ENCODE peak calls at places on chromosomes 7 and 10, in nine cellular contexts. S, O, P, B, Y, V, C, D and T are unnamed samples.

GRCh38 chr7:112112822-112113255 is 93.4 kb downstream of the DOCK4 start:
- DNase-seq in O (no peak), S (peak; percentile 86), V (no peak), Y (peak; percentile 42), C (no peak), D (peak; percentile 34), P (peak; percentile 67), B (peak; percentile 78), T (no peak)

GRCh38 chr10:115851689-115852088 is 421.3 kb downstream of the GFRA1 start:
- DNase-seq in Y (no peak), B (no peak), D (no peak), V (no peak), C (no peak), P (no peak), S (no peak), O (no peak), T (no peak)

GRCh38 chr7:100686822-100687211 is 7.2 kb downstream of the GIGYF1 start:
- DNase-seq in D (no peak), O (no peak), C (no peak), Y (no peak), V (no peak), P (no peak), B (no peak), S (no peak), T (no peak)

GRCh38 chr10:97411411-97411810 is 10.3 kb upstream of the RRP12 start:
- DNase-seq in B (no peak), D (peak; percentile 46), S (no peak), O (no peak), P (no peak), Y (peak; percentile 72), C (no peak), V (no peak), T (no peak)

GRCh38 chr7:139494835-139495568 is 11.5 kb upstream of the KLRG2 start:
- DNase-seq in C (no peak), S (no peak), B (no peak), V (no peak), D (no peak), Y (no peak), P (no peak), O (no peak), T (no peak)

GRCh38 chr10:61935085-61935484 is 33.6 kb downstream of the ARID5B start:
- DNase-seq in D (no peak), B (no peak), O (no peak), Y (no peak), S (no peak), P (no peak), C (no peak), V (no peak), T (no peak)

GRCh38 chr10:61059636-61060035 is 115.7 kb upstream of the RHOBTB1 start:
- DNase-seq in C (no peak), V (no peak), D (no peak), O (no peak), S (no peak), P (no peak), B (no peak), Y (no peak), T (no peak)

GRCh38 chr10:77602913-77603528 is 34.6 kb downstream of the KCNMA1 start:
- DNase-seq in O (no peak), S (peak; percentile 33), V (no peak), C (no peak), D (no peak), B (no peak), P (no peak), Y (no peak), T (no peak)

GRCh38 chr7:30899066-30899465 is 12.6 kb upstream of the AQP1 start:
- DNase-seq in S (no peak), Y (no peak), V (no peak), D (no peak), C (no peak), O (no peak), B (no peak), P (no peak), T (no peak)

GRCh38 chr7:121505021-121505420 is 108.9 kb upstream of the FAM3C start:
- DNase-seq in P (no peak), S (peak; percentile 49), O (no peak), C (peak; percentile 10), Y (peak; percentile 74), D (peak; percentile 79), B (no peak), V (no peak), T (peak; percentile 35)

GRCh38 chr10:99836711-99837110 is 54.3 kb downstream of the ABCC2 start:
- DNase-seq in Y (no peak), B (no peak), P (no peak), C (no peak), D (no peak), V (no peak), O (no peak), S (no peak), T (no peak)

DNA sequence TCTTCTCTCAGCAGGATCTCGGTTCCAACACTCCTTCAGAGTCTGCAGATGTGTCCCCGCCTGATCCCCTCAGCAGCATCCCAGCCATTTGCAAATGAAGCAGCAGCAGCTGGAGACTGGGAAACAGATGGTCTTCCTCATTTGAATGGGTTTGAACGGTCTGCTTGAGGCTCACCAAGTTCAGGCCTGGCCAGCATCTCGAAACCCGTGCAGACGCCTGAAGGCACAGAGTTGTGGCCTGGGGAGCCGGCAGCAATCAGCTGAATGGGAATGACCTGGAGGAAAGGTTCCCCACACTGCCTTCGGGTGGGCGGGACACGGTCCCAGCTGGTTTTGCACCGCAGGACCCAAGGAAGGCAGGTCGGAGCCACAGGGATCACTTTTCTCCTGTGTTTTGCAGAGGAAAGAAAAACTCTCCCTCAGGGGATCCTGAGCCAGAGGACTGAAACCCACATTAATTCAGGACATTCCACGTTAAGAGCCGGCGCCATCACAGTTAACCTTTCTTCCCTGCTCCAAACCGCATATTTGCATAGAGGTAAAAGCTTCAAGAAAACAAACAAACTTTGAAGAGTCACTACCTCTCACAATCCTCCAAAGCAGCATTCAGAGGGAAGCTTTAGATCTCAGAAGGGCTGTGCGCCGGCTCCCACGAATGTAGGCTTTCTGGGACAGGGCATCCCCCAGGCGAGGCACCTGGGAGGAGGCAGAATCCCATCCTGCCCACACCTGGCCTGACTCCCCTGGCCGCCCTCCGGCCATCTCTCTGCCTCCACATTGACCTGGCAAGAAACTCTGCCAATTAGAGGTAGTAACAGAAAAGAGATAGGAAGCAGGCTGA is 17.7 kb downstream of the FGFR2 start:
- DNase-seq in S (no peak), B (peak; percentile 29), C (no peak), P (no peak), D (peak; percentile 43), Y (no peak), O (no peak), V (peak; percentile 18), T (no peak)
- H3K9me3 ChIP-seq in S (no peaks in the 10 kb centered on the region), B (no peaks in the 10 kb centered on the region), C (no peaks in the 10 kb centered on the region), P (no peaks in the 10 kb centered on the region), D (no peaks in the 10 kb centered on the region), Y (no peaks in the 10 kb centered on the region), O (no peaks in the 10 kb centered on the region), V (no peaks in the 10 kb centered on the region), T (no peaks in the 10 kb centered on the region)

GRCh38 chr7:106344206-106344605 is 59.4 kb upstream of the NAMPT start:
- DNase-seq in S (no peak), C (no peak), B (no peak), O (no peak), P (no peak), Y (no peak), D (no peak), V (no peak), T (no peak)

GRCh38 chr7:106346167-106346677 is 61.4 kb upstream of the NAMPT start:
- DNase-seq in D (peak; percentile 46), S (no peak), V (no peak), P (no peak), Y (peak; percentile 7), C (no peak), B (no peak), O (no peak), T (no peak)

GRCh38 chr7:106345421-106346166 is 60.8 kb upstream of the NAMPT start:
- DNase-seq in D (peak; percentile 52), B (no peak), Y (peak; percentile 58), V (no peak), C (no peak), S (peak; percentile 45), O (no peak), P (no peak), T (no peak)

GRCh38 chr7:106346678-106347217 is 62.0 kb upstream of the NAMPT start:
- DNase-seq in S (peak; percentile 97), C (peak; percentile 75), P (no peak), O (no peak), Y (peak; percentile 95), B (peak; percentile 94), D (peak; percentile 95), V (peak; percentile 31), T (no peak)

GRCh38 chr7:106344861-106345260 is 60.1 kb upstream of the NAMPT start:
- DNase-seq in Y (peak; percentile 53), B (no peak), S (no peak), V (no peak), C (no peak), D (peak; percentile 40), P (no peak), O (no peak), T (no peak)
- H3K9me3 ChIP-seq in Y (no peaks in the 10 kb centered on the region), B (peaks cover 11% of the 10 kb centered on the region), S (no peaks in the 10 kb centered on the region), V (peaks cover 23% of the 10 kb centered on the region), C (peaks cover 61% of the 10 kb centered on the region), D (peaks cover 5% of the 10 kb centered on the region), P (no peaks in the 10 kb centered on the region), O (peaks cover 13% of the 10 kb centered on the region), T (peaks cover 8% of the 10 kb centered on the region)

GRCh38 chr10:36885746-36886145 is 239.7 kb upstream of the ANKRD30A start:
- DNase-seq in P (no peak), Y (no peak), D (no peak), C (no peak), B (no peak), V (no peak), O (no peak), S (no peak), T (no peak)

GRCh38 chr10:36886303-36886891 is 239.0 kb upstream of the ANKRD30A start:
- DNase-seq in C (no peak), B (no peak), P (no peak), D (no peak), Y (no peak), V (no peak), O (no peak), S (no peak), T (no peak)

GRCh38 chr10:36880898-36881297 is 244.5 kb upstream of the ANKRD30A start:
- DNase-seq in C (peak; percentile 45), V (no peak), P (no peak), S (peak; percentile 65), O (no peak), Y (peak; percentile 14), D (peak; percentile 56), B (peak; percentile 15), T (no peak)

DNA sequence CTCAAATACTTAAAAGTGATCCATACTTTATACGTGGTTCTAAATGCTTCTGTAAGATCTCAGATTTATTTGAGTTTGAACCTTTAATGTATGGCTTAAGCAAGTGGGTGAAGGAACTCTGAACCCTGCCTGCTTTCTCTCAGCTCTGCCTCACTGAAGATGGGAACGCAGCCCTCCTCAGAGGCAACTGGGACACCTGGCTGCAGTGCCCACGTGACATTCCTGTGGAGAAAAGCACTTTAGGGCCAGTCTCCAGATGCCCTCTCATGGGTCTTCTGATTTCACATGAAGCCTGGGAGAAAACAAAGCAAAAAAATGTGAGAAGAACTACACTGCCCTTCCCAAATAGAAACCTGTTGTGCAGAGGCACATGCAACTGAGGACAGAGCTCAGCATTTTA is 242.6 kb upstream of the ANKRD30A start:
- DNase-seq in Y (no peak), V (no peak), B (no peak), P (no peak), C (no peak), D (no peak), O (no peak), S (no peak), T (no peak)
- H3K9me3 ChIP-seq in Y (no peaks in the 10 kb centered on the region), V (no peaks in the 10 kb centered on the region), B (no peaks in the 10 kb centered on the region), P (no peaks in the 10 kb centered on the region), C (no peaks in the 10 kb centered on the region), D (no peaks in the 10 kb centered on the region), O (no peaks in the 10 kb centered on the region), S (no peaks in the 10 kb centered on the region), T (no peaks in the 10 kb centered on the region)

GRCh38 chr7:57344957-57345356 is 105.0 kb upstream of the ZNF716 start:
- DNase-seq in S (no peak), D (no peak), P (no peak), V (no peak), B (no peak), C (no peak), Y (no peak), O (no peak), T (no peak)
- H3K9me3 ChIP-seq in S (no peaks in the 10 kb centered on the region), D (peaks cover 69% of the 10 kb centered on the region), P (no peaks in the 10 kb centered on the region), V (peaks cover 85% of the 10 kb centered on the region), B (peaks cover 57% of the 10 kb centered on the region), C (peaks cover 8% of the 10 kb centered on the region), Y (no peaks in the 10 kb centered on the region), O (no peaks in the 10 kb centered on the region), T (no peaks in the 10 kb centered on the region)